ENCODE peak calls at places on chromosomes 7 and 10, in ten cellular contexts. X is ELF-1, M is astrocyte of the hippocampus, U is chondrocyte, V is psoas muscle, T is GM12878, L is fibroblast of lung, B is EL, Y is astrocyte of the spinal cord, S is substantia nigra. F is an unnamed sample.

GRCh38 chr10:59276928-59277327 is 85.4 kb downstream of the FAM13C start:
- DNase-seq in T (no peak), B (no peak), S (no peak), L (no peak), U (no peak), V (no peak), M (no peak), X (no peak), Y (no peak), F (no peak)

GRCh38 chr7:100568936-100569844 is 4.5 kb downstream of the SAP25 start:
- DNase-seq in L (peak), U (no peak), M (peak), B (peak), S (peak), Y (peak), V (peak), T (no peak), X (peak), F (peak)

GRCh38 chr10:68348265-68348741 is 15.6 kb upstream of the PBLD start:
- DNase-seq in B (peak), T (no peak), U (no peak), S (no peak), L (peak), X (peak), M (peak), V (no peak), Y (peak), F (no peak)

GRCh38 chr7:32574626-32575025 is 79.3 kb downstream of the AVL9 start:
- DNase-seq in B (no peak), U (no peak), Y (no peak), V (no peak), X (no peak), S (no peak), M (no peak), L (no peak), T (no peak), F (no peak)

GRCh38 chr7:151195616-151196450 is 8.8 kb upstream of the ASB10 start:
- DNase-seq in V (no peak), L (no peak), T (no peak), Y (no peak), B (no peak), S (no peak), M (no peak), U (no peak), X (no peak), F (no peak)

GRCh38 chr10:44723654-44724053 is 187.5 kb upstream of the TMEM72 start:
- DNase-seq in V (peak), S (no peak), M (peak), L (peak), Y (peak), B (peak), X (no peak), U (no peak), T (no peak), F (no peak)

GRCh38 chr7:6656413-6656812 is 19.3 kb downstream of the ZNF316 start:
- DNase-seq in U (no peak), T (no peak), B (no peak), L (no peak), S (no peak), M (no peak), X (no peak), Y (no peak), V (no peak), F (no peak)

GRCh38 chr7:12637328-12637727 is 50.1 kb upstream of the ARL4A start:
- DNase-seq in M (no peak), Y (no peak), S (no peak), L (no peak), X (no peak), T (no peak), V (no peak), B (no peak), U (no peak), F (no peak)

GRCh38 chr10:15084502-15084922 is 4.1 kb downstream of the ACBD7 start:
- DNase-seq in M (peak), Y (peak), L (peak), T (no peak), B (peak), S (no peak), U (no peak), X (peak), V (no peak), F (no peak)

GRCh38 chr7:22087861-22088260 is 142.2 kb upstream of the CDCA7L start:
- DNase-seq in V (no peak), M (no peak), X (no peak), T (no peak), B (no peak), U (no peak), Y (no peak), S (no peak), L (no peak), F (no peak)

GRCh38 chr7:46143949-46144917 is 223.2 kb upstream of the IGFBP3 start:
- DNase-seq in S (no peak), B (no peak), T (no peak), Y (no peak), M (no peak), X (no peak), V (no peak), L (no peak), U (no peak), F (no peak)

GRCh38 chr7:78226059-78226658 is 427.6 kb downstream of the PHTF2 start:
- DNase-seq in B (peak), T (no peak), L (peak), Y (no peak), M (peak), V (no peak), S (peak), X (peak), U (no peak), F (no peak)

GRCh38 chr10:60434418-60435046 is 44.9 kb upstream of the ANK3 start:
- DNase-seq in U (no peak), V (no peak), Y (peak), M (peak), T (no peak), L (peak), S (peak), X (no peak), B (peak), F (no peak)

GRCh38 chr7:36788814-36789470 is 64.6 kb upstream of the AOAH start:
- DNase-seq in U (no peak), L (no peak), V (no peak), T (no peak), M (no peak), X (no peak), B (no peak), S (no peak), Y (no peak), F (no peak)

GRCh38 chr7:31311465-31312074 is 29.0 kb downstream of the NEUROD6 start:
- DNase-seq in Y (no peak), V (no peak), T (no peak), U (no peak), M (no peak), X (peak), L (no peak), S (no peak), B (no peak), F (no peak)

GRCh38 chr7:19117081-19117869 is at the start of gene TWIST1:
- DNase-seq in Y (peak), X (peak), T (no peak), L (peak), M (peak), S (no peak), B (peak), V (peak), U (no peak), F (no peak)

GRCh38 chr10:50832171-50832751 is 53.2 kb downstream of the A1CF start:
- DNase-seq in L (no peak), X (no peak), T (no peak), U (no peak), B (no peak), S (no peak), M (no peak), Y (no peak), V (no peak), F (no peak)

GRCh38 chr7:94590526-94591162 is 65.3 kb downstream of the SGCE start:
- DNase-seq in U (no peak), M (no peak), B (no peak), X (no peak), S (no peak), L (no peak), V (no peak), Y (no peak), T (no peak), F (no peak)

GRCh38 chr10:101134299-101135127 is 3.4 kb downstream of the TLX1 start:
- DNase-seq in L (no peak), S (no peak), X (peak), M (no peak), Y (no peak), V (no peak), T (no peak), U (no peak), B (no peak), F (no peak)

F was measured in GM06990.